ENCODE peak calls at places on chromosomes 16 and 17, in eight cellular contexts. G, W, Y, D, T, A, E and Q are unnamed samples.

GRCh38 chr17:78783711-78784396 is 1.8 kb upstream of the CYTH1 start:
- DNase-seq in G (no peak), W (no peak), Y (no peak), D (peak; percentile 64), T (no peak), A (peak; percentile 48), E (no peak), Q (no peak)

GRCh38 chr17:8726951-8727555 is 17.6 kb downstream of the CCDC42 start:
- DNase-seq in G (no peak), W (no peak), Y (peak; percentile 65), D (no peak), T (no peak), A (no peak), E (no peak), Q (no peak)

GRCh38 chr17:76248013-76248782 is 7.9 kb upstream of the RNF157 start:
- DNase-seq in G (no peak), W (no peak), Y (no peak), D (no peak), T (no peak), A (no peak), E (no peak), Q (peak; percentile 10)

GRCh38 chr16:80913397-80913796 is 93.3 kb downstream of the CMC2 start:
- DNase-seq in G (no peak), W (no peak), Y (no peak), D (no peak), T (no peak), A (no peak), E (no peak), Q (no peak)

GRCh38 chr17:32622540-32622939 is 135.7 kb downstream of the CDK5R1 start:
- DNase-seq in G (no peak), W (no peak), Y (no peak), D (no peak), T (no peak), A (no peak), E (no peak), Q (no peak)

GRCh38 chr16:374616-374926 is 4.2 kb upstream of the MRPL28 start:
- DNase-seq in G (no peak), W (no peak), Y (no peak), D (no peak), T (no peak), A (no peak), E (no peak), Q (no peak)

GRCh38 chr16:5977329-5977728 is 879.7 kb upstream of the EEF2KMT start:
- DNase-seq in G (no peak), W (no peak), Y (no peak), D (no peak), T (no peak), A (no peak), E (no peak), Q (no peak)

GRCh38 chr16:27922433-27922832 is 141.1 kb downstream of the GSG1L start:
- DNase-seq in G (no peak), W (no peak), Y (no peak), D (no peak), T (no peak), A (no peak), E (no peak), Q (no peak)

GRCh38 chr16:49748322-49748721 is 107.6 kb downstream of the ZNF423 start:
- DNase-seq in G (peak; percentile 38), W (no peak), Y (no peak), D (no peak), T (peak; percentile 73), A (no peak), E (no peak), Q (no peak)

GRCh38 chr17:55693244-55694216 is 29.1 kb downstream of the TMEM100 start:
- DNase-seq in G (peak; percentile 49), W (peak; percentile 4), Y (no peak), D (no peak), T (no peak), A (no peak), E (no peak), Q (no peak)

GRCh38 chr16:87951550-87952538 is 610 bp downstream of the BANP start:
- DNase-seq in G (no peak), W (no peak), Y (no peak), D (no peak), T (no peak), A (no peak), E (no peak), Q (peak; percentile 87)
- TF ChIP-seq CTCF in G (no peak), W (peak; percentile 9), Y (no peak), D (peak; percentile 6), T (no peak), A (peak; percentile 26), E (no peak), Q (no peak)

DNA sequence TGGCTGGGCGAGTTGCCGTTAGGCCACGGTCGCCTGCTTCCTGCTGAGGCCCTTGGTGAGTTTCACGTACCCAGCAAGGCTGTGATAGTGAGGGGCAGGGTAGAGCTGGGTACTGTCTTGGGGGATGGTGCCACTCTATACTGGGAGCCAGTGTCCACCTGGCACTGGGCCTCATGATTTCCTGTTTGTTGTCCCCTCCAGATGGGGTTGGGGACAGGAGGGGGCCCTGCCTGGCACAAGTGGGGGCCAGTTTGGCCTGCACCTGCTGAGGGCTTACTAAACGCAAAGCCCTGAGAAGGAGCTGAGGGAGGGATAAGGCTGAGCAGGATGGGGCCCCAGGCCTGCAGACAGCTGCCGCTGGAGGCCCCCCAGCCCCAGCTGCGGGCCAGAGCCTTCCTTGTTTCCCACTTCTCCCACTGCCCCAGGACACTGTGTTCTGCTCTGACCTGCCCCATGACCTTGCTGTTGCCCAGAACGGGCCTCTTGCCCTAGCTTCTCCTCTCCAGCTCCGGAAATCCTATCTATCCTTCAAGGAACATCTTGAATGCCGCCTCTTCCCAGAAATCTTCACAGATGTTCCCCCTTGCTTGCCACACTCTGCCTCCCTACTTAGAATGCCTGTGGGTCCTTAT is 25.4 kb downstream of the GJD3 start:
- DNase-seq in G (no peak), W (no peak), Y (no peak), D (no peak), T (no peak), A (no peak), E (no peak), Q (no peak)
- H3K4me1 ChIP-seq in G (peaks cover 21% of the 10 kb centered on the region), W (peaks cover 23% of the 10 kb centered on the region), Y (peaks cover 14% of the 10 kb centered on the region), D (peaks cover 50% of the 10 kb centered on the region), T (peaks cover 31% of the 10 kb centered on the region), A (peaks cover 69% of the 10 kb centered on the region), E (peaks cover 24% of the 10 kb centered on the region), Q (peaks cover 24% of the 10 kb centered on the region)

GRCh38 chr17:50863221-50863843 is 2.8 kb downstream of the TOB1 start:
- DNase-seq in G (no peak), W (no peak), Y (no peak), D (no peak), T (no peak), A (no peak), E (peak; percentile 58), Q (no peak)
- H3K27ac ChIP-seq in G (no peak overlapping the region), W (no peak overlapping the region), Y (peak overlapping the region; percentile 99), D (no peak overlapping the region), T (peak overlapping the region; percentile 99), A (no peak overlapping the region), E (peak overlapping the region; percentile 26), Q (peak overlapping the region; percentile 71)

DNA sequence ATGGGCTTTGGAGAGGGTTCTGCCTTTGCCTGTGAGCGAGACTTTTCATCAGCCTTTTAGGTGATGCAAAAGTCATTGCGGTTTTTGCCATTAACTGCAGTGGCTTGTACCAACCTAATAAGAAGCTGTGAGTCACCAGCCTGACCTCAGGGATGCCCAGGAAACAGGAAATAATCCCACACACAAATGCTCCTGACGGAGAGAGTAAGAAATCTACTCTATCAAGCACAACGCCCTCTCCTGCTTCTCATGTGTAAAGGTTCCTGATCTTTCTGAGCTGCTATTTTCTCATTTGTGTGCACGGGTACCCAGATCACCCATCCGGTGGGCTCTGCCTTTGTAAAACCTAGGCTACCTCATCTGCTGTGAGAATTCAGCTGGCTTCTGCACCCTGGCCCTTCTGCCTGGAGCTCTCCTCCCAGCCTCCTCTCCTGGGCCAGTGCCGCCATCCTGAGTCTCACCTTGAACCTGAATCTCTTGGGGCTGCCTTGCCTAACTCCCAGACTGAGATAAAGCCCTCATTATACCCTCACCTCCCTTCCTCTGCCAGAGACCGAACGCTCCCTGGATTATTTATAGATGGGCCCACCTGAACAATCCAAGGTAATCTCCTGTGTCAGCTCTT is 299.7 kb downstream of the C16orf95 start:
- DNase-seq in G (no peak), W (peak; percentile 88), Y (no peak), D (no peak), T (no peak), A (no peak), E (no peak), Q (no peak)
- TF ChIP-seq CTCF in G (no peak), W (peak; percentile 59), Y (no peak), D (no peak), T (no peak), A (no peak), E (no peak), Q (no peak)